ENCODE peak calls at places on chromosomes 4 and X, in four cellular contexts. R is H9, J is Peyer's patch, V is BE2C. N is an unnamed sample. For H3K4me1, the result is how much of the 10 kb centered on the place peaks cover.

GRCh38 chr4:71333960-71334951 is 4.6 kb upstream of the SLC4A4 start:
- DNase-seq in R (no peak), J (no peak), V (no peak), N (no peak)

GRCh38 chrX:153184787-153185186 is 5.7 kb downstream of the MAGEA1 start:
- DNase-seq in R (no peak), J (no peak), V (no peak), N (no peak)

GRCh38 chrX:24347871-24348270 is 12.6 kb upstream of the SUPT20HL1 start:
- DNase-seq in R (no peak), J (no peak), V (no peak), N (no peak)

GRCh38 chrX:54066841-54067240 is 22.6 kb upstream of the PHF8 start:
- DNase-seq in R (no peak), J (no peak), V (no peak), N (no peak)

GRCh38 chr4:2321279-2322196 is 59.6 kb upstream of the MXD4 start:
- DNase-seq in R (no peak), J (no peak), V (no peak), N (no peak)

GRCh38 chrX:149021164-149021563 is 483.9 kb downstream of the IDS start:
- DNase-seq in R (no peak), J (no peak), V (no peak), N (no peak)

GRCh38 chr4:40524642-40525041 is 105.0 kb downstream of the RBM47 start:
- DNase-seq in R (no peak), J (no peak), V (no peak), N (no peak)

GRCh38 chrX:108122748-108123147 is 31.2 kb downstream of the ATG4A start:
- DNase-seq in R (no peak), J (no peak), V (no peak), N (no peak)

GRCh38 chrX:23902419-23902818 is 5.3 kb downstream of the APOO start:
- DNase-seq in R (no peak), J (no peak), V (peak), N (no peak)

GRCh38 chr4:153507679-153508073 is 41.5 kb downstream of the TMEM131L start:
- DNase-seq in R (no peak), J (no peak), V (no peak), N (no peak)

GRCh38 chrX:44742480-44743155 is 101.2 kb upstream of the DUSP21 start:
- DNase-seq in R (no peak), J (no peak), V (no peak), N (no peak)

GRCh38 chrX:37883196-37883595 is 35.8 kb upstream of the DYNLT3 start:
- DNase-seq in R (no peak), J (no peak), V (no peak), N (no peak)

GRCh38 chr4:112951362-112951962 is 98.0 kb upstream of the ANK2 start:
- DNase-seq in R (no peak), J (no peak), V (no peak), N (no peak)

GRCh38 chr4:128068927-128069326 is 7.8 kb downstream of the LARP1B start:
- DNase-seq in R (peak), J (peak), V (peak), N (no peak)

GRCh38 chr4:57211131-57211530 is 100.9 kb upstream of the IGFBP7 start:
- DNase-seq in R (no peak), J (no peak), V (no peak), N (no peak)

GRCh38 chr4:108044951-108045686 is 55.4 kb downstream of the HADH start:
- DNase-seq in R (no peak), J (no peak), V (no peak), N (no peak)
- H3K4me1 ChIP-seq in R (under half), J (under half), V (under half), N (under half)

GRCh38 chr4:81503586-81503985 is 31.9 kb upstream of the RASGEF1B start:
- DNase-seq in R (no peak), J (no peak), V (no peak), N (no peak)
- H3K4me1 ChIP-seq in R (under half), J (under half), V (under half), N (under half)

GRCh38 chr4:125303058-125303457 is 11.7 kb upstream of the FAT4 start:
- DNase-seq in R (no peak), J (no peak), V (no peak), N (no peak)

GRCh38 chr4:125311503-125311902 is 3.3 kb upstream of the FAT4 start:
- DNase-seq in R (no peak), J (no peak), V (no peak), N (no peak)

GRCh38 chr4:125303821-125304220 is 10.9 kb upstream of the FAT4 start:
- DNase-seq in R (no peak), J (no peak), V (no peak), N (no peak)

GRCh38 chr4:125306533-125306932 is 8.2 kb upstream of the FAT4 start:
- DNase-seq in R (no peak), J (no peak), V (no peak), N (no peak)

GRCh38 chr4:125306112-125306511 is 8.6 kb upstream of the FAT4 start:
- DNase-seq in R (no peak), J (no peak), V (no peak), N (no peak)
- H3K4me1 ChIP-seq in R (under half), J (under half), V (under half), N (under half)

GRCh38 chrX:41332408-41332987 is 1.5 kb upstream of the DDX3X start:
- DNase-seq in R (no peak), J (peak), V (no peak), N (peak)
- H3K4me1 ChIP-seq in R (under half), J (under half), V (under half), N (under half)

GRCh38 chr4:1043658-1044468 is 32.4 kb downstream of the FGFRL1 start:
- DNase-seq in R (peak), J (peak), V (peak), N (peak)

GRCh38 chr4:1045595-1046201 is 34.3 kb downstream of the FGFRL1 start:
- DNase-seq in R (no peak), J (no peak), V (no peak), N (no peak)

GRCh38 chr4:1043162-1043561 is 31.7 kb downstream of the FGFRL1 start:
- DNase-seq in R (no peak), J (no peak), V (no peak), N (no peak)

GRCh38 chr4:1044469-1045192 is 33.2 kb downstream of the FGFRL1 start:
- DNase-seq in R (no peak), J (no peak), V (peak), N (no peak)

DNA sequence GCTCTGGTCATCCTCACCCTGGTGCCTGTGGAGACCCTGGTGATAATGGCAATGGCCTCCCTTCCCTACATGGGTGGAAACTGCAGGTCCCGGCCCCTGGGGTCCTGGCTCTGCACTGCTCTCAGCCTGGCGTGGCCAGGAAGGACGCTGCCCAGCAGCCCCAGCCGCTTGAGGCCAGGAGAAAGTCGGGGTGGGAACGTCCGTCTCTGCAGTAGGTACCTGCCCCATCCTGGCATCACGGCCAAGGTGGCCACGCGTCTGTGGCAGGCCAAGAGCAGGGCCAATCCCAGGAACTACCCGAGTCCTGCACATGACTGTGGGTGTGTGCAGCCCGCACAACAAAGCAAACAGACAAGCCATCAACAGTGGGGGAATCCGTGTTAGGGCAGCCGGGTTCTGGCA is 33.8 kb downstream of the FGFRL1 start:
- DNase-seq in R (no peak), J (no peak), V (peak), N (no peak)
- H3K4me1 ChIP-seq in R (under half), J (under half), V (under half), N (under half)

GRCh38 chr4:21012851-21013331 is 312.6 kb downstream of the PACRGL start:
- DNase-seq in R (no peak), J (no peak), V (no peak), N (no peak)
- H3K4me1 ChIP-seq in R (under half), J (under half), V (under half), N (under half)

DNA sequence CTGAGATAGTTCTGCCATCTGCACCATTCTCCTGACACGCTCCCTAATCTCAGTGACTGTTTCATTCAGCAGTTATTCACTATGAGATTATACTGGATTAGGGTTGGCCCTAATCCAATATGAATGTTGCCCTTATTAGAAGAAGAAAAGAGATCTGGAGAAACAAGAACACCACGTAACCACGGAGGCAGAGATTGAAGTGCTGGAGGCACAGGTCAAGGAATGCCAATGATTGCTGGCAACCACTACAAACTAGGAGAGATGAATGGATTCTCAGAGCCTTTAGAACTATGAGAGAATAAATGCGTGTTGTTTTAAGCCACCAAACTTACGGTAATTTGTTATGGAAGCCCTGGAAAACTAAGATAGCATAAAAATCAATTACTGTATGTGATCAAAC is 7.3 kb downstream of the ACOX3 start:
- DNase-seq in R (no peak), J (no peak), V (no peak), N (no peak)
- H3K4me1 ChIP-seq in R (under half), J (under half), V (under half), N (under half)

N was measured in transverse colon.